ENCODE peak calls at places on chromosomes 1 and 21, in four cellular contexts. One of them, this sample, is unnamed.
A peak's percentile ranks its signal among the peaks of the same experiment; 100 is the strongest.

GRCh38 chr1:56709269-56709880 is 64.3 kb downstream of the PRKAA2 start:
- DNase-seq in LNCaP clone FGC: peak; percentile 51
- DNase-seq in WTC11: no peak
- DNase-seq in heart left ventricle: no peak
- DNase-seq in this sample: no peak

GRCh38 chr1:171611306-171611705 is 10.7 kb upstream of the MYOCOS start:
- DNase-seq in LNCaP clone FGC: no peak
- DNase-seq in WTC11: no peak
- DNase-seq in heart left ventricle: no peak
- DNase-seq in this sample: no peak

GRCh38 chr1:108524676-108525075 is 35.2 kb upstream of the EEIG2 start:
- DNase-seq in WTC11: no peak
- DNase-seq in LNCaP clone FGC: no peak
- DNase-seq in heart left ventricle: no peak
- DNase-seq in this sample: no peak

GRCh38 chr1:54774820-54775498 is 10.6 kb upstream of the PARS2 start:
- DNase-seq in LNCaP clone FGC: no peak
- DNase-seq in WTC11: peak; percentile 84
- DNase-seq in heart left ventricle: no peak
- DNase-seq in this sample: peak; percentile 31

GRCh38 chr1:18217398-18218043 is 109.9 kb downstream of the IGSF21 start:
- DNase-seq in LNCaP clone FGC: no peak
- DNase-seq in heart left ventricle: no peak
- DNase-seq in WTC11: peak; percentile 65
- DNase-seq in this sample: peak; percentile 10

GRCh38 chr1:31977361-31978131 is 36.1 kb upstream of the KHDRBS1 start:
- DNase-seq in LNCaP clone FGC: no peak
- DNase-seq in heart left ventricle: no peak
- DNase-seq in WTC11: peak; percentile 67
- DNase-seq in this sample: no peak

GRCh38 chr1:228471762-228472398 is 15.3 kb upstream of the RNF187 start:
- DNase-seq in WTC11: no peak
- DNase-seq in LNCaP clone FGC: no peak
- DNase-seq in heart left ventricle: no peak
- DNase-seq in this sample: no peak

GRCh38 chr1:77829851-77830250 is 50.4 kb downstream of the MIGA1 start:
- DNase-seq in WTC11: no peak
- DNase-seq in heart left ventricle: no peak
- DNase-seq in LNCaP clone FGC: no peak
- DNase-seq in this sample: no peak

GRCh38 chr1:240178366-240178765 is 86.7 kb downstream of the FMN2 start:
- DNase-seq in WTC11: no peak
- DNase-seq in heart left ventricle: no peak
- DNase-seq in LNCaP clone FGC: no peak
- DNase-seq in this sample: no peak

GRCh38 chr1:10607228-10607627 is 132.5 kb downstream of the PEX14 start:
- DNase-seq in heart left ventricle: no peak
- DNase-seq in WTC11: no peak
- DNase-seq in LNCaP clone FGC: peak; percentile 43
- DNase-seq in this sample: no peak

GRCh38 chr1:187570166-187570565 is 741.4 kb downstream of the PLA2G4A start:
- DNase-seq in WTC11: no peak
- DNase-seq in heart left ventricle: no peak
- DNase-seq in LNCaP clone FGC: no peak
- DNase-seq in this sample: no peak

GRCh38 chr1:94014635-94015488 is 105.6 kb upstream of the GCLM start:
- DNase-seq in LNCaP clone FGC: no peak
- DNase-seq in heart left ventricle: no peak
- DNase-seq in WTC11: no peak
- DNase-seq in this sample: no peak

GRCh38 chr1:219871427-219872057 is 56.8 kb downstream of the SLC30A10 start:
- DNase-seq in LNCaP clone FGC: no peak
- DNase-seq in WTC11: no peak
- DNase-seq in heart left ventricle: no peak
- DNase-seq in this sample: no peak

GRCh38 chr1:219882116-219882515 is 46.2 kb downstream of the SLC30A10 start:
- DNase-seq in LNCaP clone FGC: no peak
- DNase-seq in heart left ventricle: no peak
- DNase-seq in WTC11: no peak
- DNase-seq in this sample: no peak

GRCh38 chr1:219875860-219876259 is 52.5 kb downstream of the SLC30A10 start:
- DNase-seq in heart left ventricle: no peak
- DNase-seq in LNCaP clone FGC: no peak
- DNase-seq in WTC11: no peak
- DNase-seq in this sample: no peak

GRCh38 chr1:219880765-219881457 is 47.4 kb downstream of the SLC30A10 start:
- DNase-seq in heart left ventricle: no peak
- DNase-seq in WTC11: no peak
- DNase-seq in LNCaP clone FGC: no peak
- DNase-seq in this sample: no peak

DNA sequence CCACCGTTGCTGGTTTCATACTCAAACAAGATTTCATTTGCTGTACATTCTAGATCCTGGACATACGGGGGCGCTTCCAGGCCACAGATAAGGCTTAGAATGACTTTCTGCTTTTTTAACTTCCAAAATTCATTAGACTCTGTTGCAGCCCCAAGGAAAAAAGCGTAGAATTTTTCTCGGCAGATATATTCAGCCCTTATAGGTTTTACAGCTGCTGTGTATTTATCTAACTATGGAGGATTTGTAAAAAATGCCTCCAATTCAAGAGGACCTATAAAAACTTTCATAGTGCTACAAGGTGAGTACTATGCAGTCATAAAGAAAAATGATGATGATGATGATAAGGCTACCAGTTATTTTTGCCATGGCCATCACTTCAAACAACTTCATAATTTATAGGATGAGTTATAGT is 51.6 kb downstream of the SLC30A10 start:
- DNase-seq in WTC11: no peak
- DNase-seq in heart left ventricle: no peak
- DNase-seq in LNCaP clone FGC: no peak
- DNase-seq in this sample: no peak
- TF ChIP-seq CTCF in WTC11: no peak
- TF ChIP-seq CTCF in heart left ventricle: no peak
- TF ChIP-seq CTCF in LNCaP clone FGC: peak; percentile 56
- TF ChIP-seq CTCF in this sample: peak; percentile 30

GRCh38 chr21:28193189-28193588 is 799.5 kb downstream of the LTN1 start:
- DNase-seq in heart left ventricle: no peak
- DNase-seq in LNCaP clone FGC: no peak
- DNase-seq in WTC11: peak; percentile 14
- DNase-seq in this sample: no peak
- TF ChIP-seq CTCF in heart left ventricle: no peak
- TF ChIP-seq CTCF in LNCaP clone FGC: peak; percentile 22
- TF ChIP-seq CTCF in WTC11: no peak
- TF ChIP-seq CTCF in this sample: no peak

DNA sequence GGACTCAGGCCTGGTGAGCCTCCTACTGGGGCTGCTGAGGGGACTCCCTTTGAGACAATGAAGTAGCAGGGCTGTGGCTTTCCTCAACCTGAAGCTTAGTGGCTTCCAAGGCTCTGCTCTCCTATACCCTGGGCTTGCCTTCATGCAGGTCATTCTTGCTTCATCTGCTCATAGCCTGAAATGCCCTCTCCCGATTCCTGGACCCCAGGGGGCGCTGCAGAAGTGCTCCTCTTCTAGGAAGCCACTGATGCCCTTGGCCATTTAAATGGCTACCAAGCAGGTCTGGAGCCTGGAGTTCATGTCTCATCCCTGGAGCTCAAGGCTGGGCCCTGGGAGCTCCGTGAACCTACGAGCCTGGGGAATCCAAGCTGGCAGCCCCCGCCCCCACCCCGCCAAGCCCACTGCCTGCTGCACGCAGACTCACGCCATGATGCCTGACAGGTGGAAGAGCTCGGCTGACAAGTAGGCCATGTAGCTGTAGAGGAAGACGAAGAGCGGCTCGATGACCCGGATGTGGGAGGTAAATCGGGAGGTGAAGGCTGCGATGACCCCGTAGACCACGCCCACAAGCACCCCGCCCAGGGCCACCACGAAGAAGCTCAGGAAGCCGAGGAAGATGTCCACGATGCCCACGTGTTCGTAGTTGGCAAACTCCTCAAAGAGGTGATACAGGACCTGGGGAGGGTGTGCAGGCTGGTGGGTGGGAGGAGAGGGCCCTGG is 45.7 kb downstream of the SLC9A1 start:
- DNase-seq in WTC11: peak; percentile 85
- DNase-seq in heart left ventricle: no peak
- DNase-seq in LNCaP clone FGC: no peak
- DNase-seq in this sample: no peak
- TF ChIP-seq CTCF in WTC11: peak; percentile 22
- TF ChIP-seq CTCF in heart left ventricle: no peak
- TF ChIP-seq CTCF in LNCaP clone FGC: peak; percentile 20
- TF ChIP-seq CTCF in this sample: peak; percentile 30

DNA sequence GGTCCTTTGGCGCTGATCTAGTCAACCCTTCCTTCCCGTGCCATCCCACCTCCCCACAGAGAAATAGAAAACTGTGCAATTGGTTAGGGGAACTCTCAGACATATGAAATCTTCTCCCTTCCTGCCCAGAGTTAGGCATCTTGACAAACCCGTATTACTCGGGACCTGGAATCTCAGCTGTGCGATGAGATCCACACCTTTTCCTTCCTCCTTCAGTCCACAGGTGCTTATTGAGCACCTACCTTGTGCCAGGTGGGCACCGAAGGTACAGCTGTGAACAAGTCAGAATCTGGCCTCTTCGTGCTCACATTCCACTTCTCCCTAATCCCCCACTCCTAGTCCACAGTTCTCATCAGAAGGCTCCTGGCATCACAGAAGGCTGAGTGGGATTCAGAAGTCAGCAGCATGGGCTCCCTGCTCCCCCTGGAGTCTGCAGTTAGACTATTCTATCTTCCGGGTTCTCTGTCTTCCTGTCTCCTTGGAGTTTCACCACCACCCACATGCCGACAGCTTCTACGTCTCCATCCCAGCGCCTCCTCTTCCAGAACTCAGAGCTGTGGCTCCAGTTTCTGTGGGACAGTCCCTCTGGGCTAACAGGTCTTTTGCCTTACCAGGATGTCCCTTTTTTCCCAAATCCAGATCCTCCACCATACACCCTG is 23.0 kb downstream of the KNCN start:
- DNase-seq in WTC11: no peak
- DNase-seq in heart left ventricle: no peak
- DNase-seq in LNCaP clone FGC: no peak
- DNase-seq in this sample: no peak
- TF ChIP-seq CTCF in WTC11: no peak
- TF ChIP-seq CTCF in heart left ventricle: no peak
- TF ChIP-seq CTCF in LNCaP clone FGC: no peak
- TF ChIP-seq CTCF in this sample: peak; percentile 38

GRCh38 chr1:71587961-71588360 is 507.1 kb upstream of the ZRANB2 start:
- DNase-seq in heart left ventricle: no peak
- DNase-seq in LNCaP clone FGC: peak; percentile 25
- DNase-seq in WTC11: no peak
- DNase-seq in this sample: no peak
- TF ChIP-seq CTCF in heart left ventricle: peak; percentile 49
- TF ChIP-seq CTCF in LNCaP clone FGC: peak; percentile 45
- TF ChIP-seq CTCF in WTC11: no peak
- TF ChIP-seq CTCF in this sample: peak; percentile 60

GRCh38 chr1:24487455-24487854 is 15.2 kb upstream of the RCAN3 start:
- DNase-seq in heart left ventricle: no peak
- DNase-seq in WTC11: no peak
- DNase-seq in LNCaP clone FGC: no peak
- DNase-seq in this sample: no peak
- TF ChIP-seq CTCF in heart left ventricle: no peak
- TF ChIP-seq CTCF in WTC11: no peak
- TF ChIP-seq CTCF in LNCaP clone FGC: no peak
- TF ChIP-seq CTCF in this sample: no peak

GRCh38 chr1:226223786-226224244 is 351 bp downstream of the MIXL1 start:
- DNase-seq in WTC11: peak; percentile 69
- DNase-seq in LNCaP clone FGC: no peak
- DNase-seq in heart left ventricle: peak; percentile 70
- DNase-seq in this sample: peak; percentile 23
- TF ChIP-seq CTCF in WTC11: no peak
- TF ChIP-seq CTCF in LNCaP clone FGC: no peak
- TF ChIP-seq CTCF in heart left ventricle: no peak
- TF ChIP-seq CTCF in this sample: peak; percentile 27

DNA sequence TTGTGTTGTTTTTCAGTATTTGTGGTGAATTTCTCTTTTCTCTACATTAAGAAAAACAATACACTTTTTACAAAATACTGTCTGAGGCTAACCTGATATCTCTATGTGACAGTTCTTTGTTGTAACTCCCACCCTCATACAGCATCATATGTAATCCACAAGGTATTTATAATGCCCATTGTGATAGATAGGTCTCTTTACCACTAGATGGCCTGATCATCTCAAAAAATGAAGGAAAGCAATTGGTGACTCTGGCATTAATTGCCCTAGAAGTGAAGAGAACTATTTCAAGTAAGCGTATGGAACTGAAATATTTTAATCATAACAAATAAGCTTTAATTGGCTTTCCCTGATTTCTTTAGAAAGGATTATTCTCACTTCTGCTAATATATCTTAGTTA is 36.2 kb upstream of the HFM1 start:
- DNase-seq in LNCaP clone FGC: no peak
- DNase-seq in heart left ventricle: no peak
- DNase-seq in WTC11: no peak
- DNase-seq in this sample: no peak
- TF ChIP-seq CTCF in LNCaP clone FGC: peak; percentile 63
- TF ChIP-seq CTCF in heart left ventricle: no peak
- TF ChIP-seq CTCF in WTC11: no peak
- TF ChIP-seq CTCF in this sample: peak; percentile 32

This sample was measured in neural crest cell.